ENCODE peak calls at places on chromosomes 5 and 9, in eight cellular contexts. A is mesenchymal stem cell; B is AG04450; X is neuronal stem cell; G is A549; J is gastrocnemius medialis; V is small intestine; C is CD8-positive, alpha-beta memory T cell. E is an unnamed sample.

GRCh38 chr5:52948418-52949076 is 40.6 kb upstream of the ITGA2 start:
- DNase-seq in A (peak), B (peak), X (peak), G (peak), J (no peak), V (peak), C (peak), E (no peak)

GRCh38 chr5:3595102-3595961 is at the start of gene IRX1:
- DNase-seq in A (no peak), B (no peak), X (no peak), G (no peak), J (no peak), V (no peak), C (no peak), E (no peak)

GRCh38 chr9:136625101-136626065 is 37.3 kb upstream of the EGFL7 start:
- DNase-seq in A (peak), B (no peak), X (no peak), G (peak), J (peak), V (peak), C (no peak), E (no peak)

GRCh38 chr9:105127863-105128220 is 116.6 kb upstream of the SLC44A1 start:
- DNase-seq in A (peak), B (no peak), X (no peak), G (no peak), J (no peak), V (peak), C (peak), E (no peak)

GRCh38 chr9:70954126-70954525 is 167.3 kb downstream of the TRPM3 start:
- DNase-seq in A (peak), B (peak), X (peak), G (peak), J (no peak), V (no peak), C (no peak), E (no peak)

GRCh38 chr5:2752059-2752874 is 790 bp upstream of the IRX2 start:
- DNase-seq in A (no peak), B (no peak), X (no peak), G (no peak), J (no peak), V (no peak), C (no peak), E (no peak)

GRCh38 chr5:169650701-169651331 is 13.7 kb downstream of the DOCK2 start:
- DNase-seq in A (peak), B (peak), X (no peak), G (peak), J (no peak), V (no peak), C (no peak), E (no peak)

GRCh38 chr9:23314247-23314646 is 511.8 kb downstream of the ELAVL2 start:
- DNase-seq in A (no peak), B (no peak), X (no peak), G (no peak), J (no peak), V (no peak), C (no peak), E (no peak)

GRCh38 chr9:131668439-131669233 is 71.2 kb downstream of the RAPGEF1 start:
- DNase-seq in A (peak), B (no peak), X (no peak), G (no peak), J (no peak), V (peak), C (peak), E (no peak)

GRCh38 chr9:134451700-134452458 is 125.6 kb downstream of the RXRA start:
- DNase-seq in A (no peak), B (no peak), X (no peak), G (no peak), J (no peak), V (no peak), C (no peak), E (no peak)

GRCh38 chr5:153678617-153679329 is 188.3 kb downstream of the GRIA1 start:
- DNase-seq in A (no peak), B (no peak), X (no peak), G (no peak), J (no peak), V (peak), C (no peak), E (no peak)

GRCh38 chr5:177473461-177473991 is at the start of gene DBN1:
- DNase-seq in A (peak), B (no peak), X (no peak), G (peak), J (no peak), V (no peak), C (no peak), E (no peak)

GRCh38 chr9:92664394-92665152 is 5.4 kb downstream of the IPPK start:
- DNase-seq in A (peak), B (no peak), X (no peak), G (no peak), J (no peak), V (no peak), C (peak), E (no peak)

GRCh38 chr9:108775901-108776306 is 79.9 kb downstream of the ACTL7B start:
- DNase-seq in A (peak), B (no peak), X (no peak), G (no peak), J (no peak), V (no peak), C (no peak), E (no peak)

GRCh38 chr5:42143361-42143760 is 218.3 kb downstream of the FBXO4 start:
- DNase-seq in A (no peak), B (no peak), X (no peak), G (no peak), J (no peak), V (no peak), C (no peak), E (no peak)

GRCh38 chr5:150227606-150228273 is 37.9 kb downstream of the SLC6A7 start:
- DNase-seq in A (peak), B (no peak), X (no peak), G (peak), J (no peak), V (no peak), C (no peak), E (no peak)

GRCh38 chr9:121267689-121268597 is at the start of gene GSN:
- DNase-seq in A (peak), B (no peak), X (no peak), G (peak), J (peak), V (peak), C (peak), E (peak)

GRCh38 chr5:149268928-149269557 is 2.6 kb upstream of the AFAP1L1 start:
- DNase-seq in A (peak), B (no peak), X (peak), G (peak), J (no peak), V (peak), C (no peak), E (no peak)

GRCh38 chr5:143896981-143897380 is 85.0 kb downstream of the HMHB1 start:
- DNase-seq in A (peak), B (no peak), X (no peak), G (no peak), J (no peak), V (no peak), C (no peak), E (no peak)

GRCh38 chr5:87268970-87269377 is 1.3 kb downstream of the RASA1 start:
- DNase-seq in A (no peak), B (no peak), X (no peak), G (no peak), J (no peak), V (peak), C (no peak), E (no peak)

GRCh38 chr5:175698401-175699115 is 40.7 kb downstream of the HRH2 start:
- DNase-seq in A (no peak), B (no peak), X (no peak), G (no peak), J (no peak), V (no peak), C (no peak), E (no peak)

GRCh38 chr5:173420108-173420507 is 91.9 kb upstream of the STC2 start:
- DNase-seq in A (no peak), B (no peak), X (no peak), G (no peak), J (no peak), V (no peak), C (no peak), E (peak)

GRCh38 chr9:83296123-83296522 is 233.2 kb upstream of the RASEF start:
- DNase-seq in A (no peak), B (no peak), X (no peak), G (no peak), J (no peak), V (no peak), C (no peak), E (no peak)

GRCh38 chr9:105735366-105735765 is 41.0 kb downstream of the TMEM38B start:
- DNase-seq in A (no peak), B (no peak), X (no peak), G (no peak), J (no peak), V (no peak), C (no peak), E (no peak)

GRCh38 chr5:180047667-180048066 is 23.9 kb downstream of the RNF130 start:
- DNase-seq in A (no peak), B (no peak), X (no peak), G (no peak), J (peak), V (no peak), C (no peak), E (no peak)

GRCh38 chr5:54469655-54470054 is 14.2 kb downstream of the HSPB3 start:
- DNase-seq in A (peak), B (no peak), X (no peak), G (no peak), J (no peak), V (peak), C (no peak), E (no peak)

GRCh38 chr5:27311544-27311943 is 273.2 kb upstream of the CDH9 start:
- DNase-seq in A (peak), B (no peak), X (no peak), G (no peak), J (no peak), V (no peak), C (no peak), E (no peak)

GRCh38 chr5:7419846-7420245 is 23.9 kb downstream of the ADCY2 start:
- DNase-seq in A (no peak), B (no peak), X (no peak), G (no peak), J (no peak), V (no peak), C (no peak), E (no peak)

GRCh38 chr9:78325343-78325742 is 28.4 kb downstream of the PSAT1 start:
- DNase-seq in A (peak), B (no peak), X (no peak), G (no peak), J (no peak), V (peak), C (no peak), E (no peak)

GRCh38 chr5:98320317-98320716 is 453.1 kb upstream of the RGMB start:
- DNase-seq in A (no peak), B (no peak), X (no peak), G (no peak), J (no peak), V (no peak), C (no peak), E (no peak)

GRCh38 chr9:37944266-37944650 is 40.3 kb upstream of the SLC25A51 start:
- DNase-seq in A (no peak), B (no peak), X (no peak), G (no peak), J (no peak), V (no peak), C (no peak), E (no peak)

GRCh38 chr5:123500476-123500875 is 11.5 kb upstream of the CSNK1G3 start:
- DNase-seq in A (no peak), B (no peak), X (no peak), G (no peak), J (no peak), V (no peak), C (no peak), E (no peak)

GRCh38 chr9:34059231-34059720 is 10.6 kb upstream of the UBAP2 start:
- DNase-seq in A (no peak), B (no peak), X (no peak), G (no peak), J (no peak), V (no peak), C (no peak), E (no peak)

DNA sequence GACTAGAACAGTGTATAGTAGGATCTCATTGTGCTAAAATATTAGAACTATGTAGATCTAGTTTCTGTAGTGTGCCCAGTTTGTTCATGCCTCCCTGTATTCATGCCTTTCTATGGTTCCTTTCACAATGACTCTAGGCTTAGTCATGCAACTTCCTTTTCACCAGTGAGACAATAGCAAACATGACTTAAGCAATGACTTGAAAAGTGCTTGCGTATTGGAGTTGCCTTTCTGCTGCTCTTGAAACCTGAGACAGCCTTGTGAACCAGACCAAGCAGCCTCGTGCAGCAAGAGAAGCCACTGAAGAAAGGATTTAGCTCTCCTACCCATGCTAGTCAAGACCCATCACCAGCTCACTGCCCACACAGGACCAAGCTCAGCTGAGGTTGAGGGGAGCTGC is 294.5 kb upstream of the TAS2R1 start:
- DNase-seq in A (peak), B (peak), X (no peak), G (peak), J (no peak), V (no peak), C (no peak), E (no peak)
- H3K27ac ChIP-seq in A (no peak), B (peak), X (no peak), G (peak), J (no peak), V (no peak), C (no peak), E (no peak)

GRCh38 chr9:130197386-130197785 is 25.2 kb downstream of the NCS1 start:
- DNase-seq in A (no peak), B (no peak), X (no peak), G (no peak), J (no peak), V (no peak), C (no peak), E (no peak)
- H3K27ac ChIP-seq in A (no peak), B (no peak), X (no peak), G (peak), J (no peak), V (no peak), C (no peak), E (peak)

GRCh38 chr5:126450388-126450787 is 27.2 kb downstream of the GRAMD2B start:
- DNase-seq in A (no peak), B (no peak), X (no peak), G (no peak), J (no peak), V (peak), C (no peak), E (no peak)
- H3K27ac ChIP-seq in A (no peak), B (no peak), X (no peak), G (no peak), J (no peak), V (no peak), C (peak), E (peak)

GRCh38 chr5:106292654-106293053 is 1378.1 kb downstream of the EFNA5 start:
- DNase-seq in A (no peak), B (peak), X (no peak), G (no peak), J (no peak), V (no peak), C (no peak), E (no peak)
- H3K27ac ChIP-seq in A (no peak), B (no peak), X (no peak), G (no peak), J (no peak), V (no peak), C (no peak), E (no peak)

GRCh38 chr5:132500931-132501628 is 10.5 kb upstream of the IRF1 start:
- DNase-seq in A (peak), B (no peak), X (no peak), G (peak), J (peak), V (peak), C (peak), E (peak)
- H3K27ac ChIP-seq in A (no peak), B (no peak), X (no peak), G (peak), J (peak), V (peak), C (no peak), E (no peak)

DNA sequence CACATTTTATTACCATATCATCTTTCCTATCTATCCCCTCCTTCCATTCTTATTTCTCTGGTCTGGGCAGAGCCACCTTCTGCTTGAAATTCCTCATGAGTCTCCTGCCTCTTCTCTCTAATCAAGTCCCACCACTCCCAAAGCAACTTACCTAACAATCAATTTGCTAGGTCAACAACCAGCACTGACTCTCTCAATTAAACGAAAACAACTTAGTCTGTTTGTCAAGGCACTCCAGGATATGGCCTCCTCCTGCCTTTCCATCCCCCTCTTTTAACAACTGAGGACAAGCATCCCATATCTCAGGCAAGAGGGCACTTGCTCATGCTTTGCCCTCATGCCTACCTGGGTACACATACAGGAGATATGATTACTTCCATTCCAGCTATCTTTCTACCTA is 47.4 kb downstream of the HCN1 start:
- DNase-seq in A (no peak), B (no peak), X (no peak), G (no peak), J (no peak), V (no peak), C (no peak), E (no peak)
- H3K27ac ChIP-seq in A (no peak), B (no peak), X (no peak), G (no peak), J (no peak), V (no peak), C (no peak), E (no peak)

GRCh38 chr9:76878933-76879332 is 27.0 kb downstream of the PRUNE2 start:
- DNase-seq in A (peak), B (no peak), X (no peak), G (no peak), J (no peak), V (no peak), C (no peak), E (no peak)
- H3K27ac ChIP-seq in A (no peak), B (no peak), X (no peak), G (no peak), J (no peak), V (no peak), C (no peak), E (no peak)

GRCh38 chr9:20775683-20776082 is 91.6 kb downstream of the FOCAD start:
- DNase-seq in A (no peak), B (no peak), X (no peak), G (no peak), J (no peak), V (no peak), C (no peak), E (no peak)

GRCh38 chr9:20783057-20784038 is 99.3 kb downstream of the FOCAD start:
- DNase-seq in A (no peak), B (no peak), X (no peak), G (no peak), J (no peak), V (no peak), C (no peak), E (peak)

GRCh38 chr9:20782289-20782688 is 98.2 kb downstream of the FOCAD start:
- DNase-seq in A (no peak), B (no peak), X (no peak), G (no peak), J (no peak), V (no peak), C (no peak), E (no peak)

GRCh38 chr9:20784196-20784595 is 100.1 kb downstream of the FOCAD start:
- DNase-seq in A (no peak), B (no peak), X (no peak), G (no peak), J (no peak), V (no peak), C (no peak), E (no peak)

GRCh38 chr9:20781086-20781485 is 97.0 kb downstream of the FOCAD start:
- DNase-seq in A (peak), B (no peak), X (peak), G (peak), J (no peak), V (peak), C (no peak), E (no peak)
- H3K27ac ChIP-seq in A (no peak), B (no peak), X (no peak), G (no peak), J (no peak), V (no peak), C (no peak), E (no peak)

DNA sequence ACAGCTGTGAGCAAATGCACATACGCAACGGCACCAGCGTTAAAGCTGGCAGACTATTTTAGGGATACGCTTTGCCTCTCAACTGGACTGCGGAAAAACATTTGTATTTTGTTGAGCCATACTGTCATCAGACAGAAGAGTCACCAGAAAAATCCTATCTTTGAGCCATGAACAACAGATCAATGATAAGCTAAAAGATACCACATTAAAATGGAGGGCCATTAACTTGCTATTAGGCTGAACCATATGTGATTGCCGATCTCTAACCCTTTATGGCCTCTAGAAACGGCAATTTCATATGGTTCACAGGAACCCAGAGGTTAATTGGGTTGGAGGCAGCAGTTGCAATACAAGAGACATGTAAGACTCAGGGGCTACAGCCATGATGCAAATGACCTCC is 69.9 kb downstream of the MYO10 start:
- DNase-seq in A (no peak), B (no peak), X (no peak), G (no peak), J (no peak), V (no peak), C (no peak), E (no peak)
- H3K27ac ChIP-seq in A (peak), B (no peak), X (no peak), G (peak), J (no peak), V (no peak), C (no peak), E (no peak)

GRCh38 chr5:58752030-58752429 is 169.2 kb downstream of the RAB3C start:
- DNase-seq in A (no peak), B (no peak), X (no peak), G (no peak), J (no peak), V (no peak), C (no peak), E (no peak)

GRCh38 chr5:58751222-58751621 is 168.3 kb downstream of the RAB3C start:
- DNase-seq in A (peak), B (no peak), X (no peak), G (peak), J (no peak), V (peak), C (no peak), E (no peak)

GRCh38 chr5:58754250-58754649 is 171.4 kb downstream of the RAB3C start:
- DNase-seq in A (no peak), B (no peak), X (no peak), G (no peak), J (no peak), V (no peak), C (no peak), E (no peak)

GRCh38 chr5:58759745-58760144 is 176.9 kb downstream of the RAB3C start:
- DNase-seq in A (no peak), B (no peak), X (no peak), G (no peak), J (no peak), V (peak), C (no peak), E (no peak)

GRCh38 chr5:58755397-58755796 is 172.5 kb downstream of the RAB3C start:
- DNase-seq in A (no peak), B (no peak), X (no peak), G (no peak), J (no peak), V (no peak), C (no peak), E (no peak)
- H3K27ac ChIP-seq in A (no peak), B (no peak), X (no peak), G (no peak), J (no peak), V (no peak), C (no peak), E (no peak)